ENCODE peak calls at places on chromosomes 6 and 20, in nine cellular contexts. One of them, this sample, is unnamed.

GRCh38 chr6:17418281-17419188 is 25.1 kb downstream of the CAP2 start:
- ATAC-seq in left lung: no peak
- ATAC-seq in DND-41: no peak
- ATAC-seq in Right ventricle myocardium superior: peak; percentile 79
- ATAC-seq in left cardiac atrium: peak; percentile 81
- ATAC-seq in activated CD4-positive, CD25-positive, alpha-beta regulatory T cell treated with anti-CD3 and anti-CD28 coated beads, Interleukin-2, amount 50 U/mL, for 24 hours: no peak
- ATAC-seq in stimulated activated effector memory CD8-positive, alpha-beta T cell treated with anti-CD3 and anti-CD28 coated beads, Interleukin-12 subunit alpha, Interleukin-12 subunit beta, amount 100 ng/mL, for 72 hours: no peak
- ATAC-seq in heart right ventricle: peak; percentile 80
- ATAC-seq in upper lobe of left lung: peak; percentile 32
- ATAC-seq in this sample: no peak

GRCh38 chr20:47665221-47665991 is 119.9 kb downstream of the SULF2 start:
- ATAC-seq in left lung: no peak
- ATAC-seq in DND-41: no peak
- ATAC-seq in Right ventricle myocardium superior: no peak
- ATAC-seq in left cardiac atrium: no peak
- ATAC-seq in activated CD4-positive, CD25-positive, alpha-beta regulatory T cell treated with anti-CD3 and anti-CD28 coated beads, Interleukin-2, amount 50 U/mL, for 24 hours: no peak
- ATAC-seq in stimulated activated effector memory CD8-positive, alpha-beta T cell treated with anti-CD3 and anti-CD28 coated beads, Interleukin-12 subunit alpha, Interleukin-12 subunit beta, amount 100 ng/mL, for 72 hours: no peak
- ATAC-seq in heart right ventricle: no peak
- ATAC-seq in upper lobe of left lung: no peak
- ATAC-seq in this sample: no peak

GRCh38 chr6:21451546-21452013 is 142.0 kb upstream of the SOX4 start:
- ATAC-seq in left lung: no peak
- ATAC-seq in DND-41: no peak
- ATAC-seq in Right ventricle myocardium superior: no peak
- ATAC-seq in left cardiac atrium: no peak
- ATAC-seq in activated CD4-positive, CD25-positive, alpha-beta regulatory T cell treated with anti-CD3 and anti-CD28 coated beads, Interleukin-2, amount 50 U/mL, for 24 hours: no peak
- ATAC-seq in stimulated activated effector memory CD8-positive, alpha-beta T cell treated with anti-CD3 and anti-CD28 coated beads, Interleukin-12 subunit alpha, Interleukin-12 subunit beta, amount 100 ng/mL, for 72 hours: no peak
- ATAC-seq in heart right ventricle: no peak
- ATAC-seq in upper lobe of left lung: no peak
- ATAC-seq in this sample: no peak

GRCh38 chr6:46626228-46626909 is 26.2 kb downstream of the CYP39A1 start:
- ATAC-seq in left lung: peak; percentile 81
- ATAC-seq in DND-41: no peak
- ATAC-seq in Right ventricle myocardium superior: peak; percentile 68
- ATAC-seq in left cardiac atrium: peak; percentile 56
- ATAC-seq in activated CD4-positive, CD25-positive, alpha-beta regulatory T cell treated with anti-CD3 and anti-CD28 coated beads, Interleukin-2, amount 50 U/mL, for 24 hours: peak; percentile 46
- ATAC-seq in stimulated activated effector memory CD8-positive, alpha-beta T cell treated with anti-CD3 and anti-CD28 coated beads, Interleukin-12 subunit alpha, Interleukin-12 subunit beta, amount 100 ng/mL, for 72 hours: peak; percentile 47
- ATAC-seq in heart right ventricle: peak; percentile 56
- ATAC-seq in upper lobe of left lung: peak; percentile 75
- ATAC-seq in this sample: no peak

GRCh38 chr6:33854572-33855030 is 50.8 kb upstream of the MLN start:
- ATAC-seq in left lung: no peak
- ATAC-seq in DND-41: no peak
- ATAC-seq in Right ventricle myocardium superior: no peak
- ATAC-seq in left cardiac atrium: no peak
- ATAC-seq in activated CD4-positive, CD25-positive, alpha-beta regulatory T cell treated with anti-CD3 and anti-CD28 coated beads, Interleukin-2, amount 50 U/mL, for 24 hours: no peak
- ATAC-seq in stimulated activated effector memory CD8-positive, alpha-beta T cell treated with anti-CD3 and anti-CD28 coated beads, Interleukin-12 subunit alpha, Interleukin-12 subunit beta, amount 100 ng/mL, for 72 hours: no peak
- ATAC-seq in heart right ventricle: no peak
- ATAC-seq in upper lobe of left lung: no peak
- ATAC-seq in this sample: no peak

GRCh38 chr6:17101422-17102257 is at the start of gene STMND1:
- ATAC-seq in left lung: peak; percentile 74
- ATAC-seq in DND-41: no peak
- ATAC-seq in Right ventricle myocardium superior: peak; percentile 64
- ATAC-seq in left cardiac atrium: peak; percentile 64
- ATAC-seq in activated CD4-positive, CD25-positive, alpha-beta regulatory T cell treated with anti-CD3 and anti-CD28 coated beads, Interleukin-2, amount 50 U/mL, for 24 hours: peak; percentile 32
- ATAC-seq in stimulated activated effector memory CD8-positive, alpha-beta T cell treated with anti-CD3 and anti-CD28 coated beads, Interleukin-12 subunit alpha, Interleukin-12 subunit beta, amount 100 ng/mL, for 72 hours: peak; percentile 43
- ATAC-seq in heart right ventricle: peak; percentile 54
- ATAC-seq in upper lobe of left lung: peak; percentile 65
- ATAC-seq in this sample: peak; percentile 66

GRCh38 chr20:35307666-35308653 is 15.7 kb upstream of the FAM83C start:
- ATAC-seq in left lung: no peak
- ATAC-seq in DND-41: no peak
- ATAC-seq in Right ventricle myocardium superior: peak; percentile 81
- ATAC-seq in left cardiac atrium: peak; percentile 40
- ATAC-seq in activated CD4-positive, CD25-positive, alpha-beta regulatory T cell treated with anti-CD3 and anti-CD28 coated beads, Interleukin-2, amount 50 U/mL, for 24 hours: no peak
- ATAC-seq in stimulated activated effector memory CD8-positive, alpha-beta T cell treated with anti-CD3 and anti-CD28 coated beads, Interleukin-12 subunit alpha, Interleukin-12 subunit beta, amount 100 ng/mL, for 72 hours: no peak
- ATAC-seq in heart right ventricle: peak; percentile 82
- ATAC-seq in upper lobe of left lung: no peak
- ATAC-seq in this sample: no peak

GRCh38 chr20:38135641-38136420 is 29.2 kb downstream of the TGM2 start:
- ATAC-seq in left lung: no peak
- ATAC-seq in DND-41: no peak
- ATAC-seq in Right ventricle myocardium superior: peak; percentile 3
- ATAC-seq in left cardiac atrium: peak; percentile 8
- ATAC-seq in activated CD4-positive, CD25-positive, alpha-beta regulatory T cell treated with anti-CD3 and anti-CD28 coated beads, Interleukin-2, amount 50 U/mL, for 24 hours: no peak
- ATAC-seq in stimulated activated effector memory CD8-positive, alpha-beta T cell treated with anti-CD3 and anti-CD28 coated beads, Interleukin-12 subunit alpha, Interleukin-12 subunit beta, amount 100 ng/mL, for 72 hours: no peak
- ATAC-seq in heart right ventricle: peak; percentile 10
- ATAC-seq in upper lobe of left lung: no peak
- ATAC-seq in this sample: peak; percentile 9

GRCh38 chr6:87754828-87755227 is 52.8 kb upstream of the AKIRIN2 start:
- ATAC-seq in left lung: no peak
- ATAC-seq in DND-41: no peak
- ATAC-seq in Right ventricle myocardium superior: no peak
- ATAC-seq in left cardiac atrium: no peak
- ATAC-seq in activated CD4-positive, CD25-positive, alpha-beta regulatory T cell treated with anti-CD3 and anti-CD28 coated beads, Interleukin-2, amount 50 U/mL, for 24 hours: no peak
- ATAC-seq in stimulated activated effector memory CD8-positive, alpha-beta T cell treated with anti-CD3 and anti-CD28 coated beads, Interleukin-12 subunit alpha, Interleukin-12 subunit beta, amount 100 ng/mL, for 72 hours: no peak
- ATAC-seq in heart right ventricle: no peak
- ATAC-seq in upper lobe of left lung: no peak
- ATAC-seq in this sample: peak; percentile 70

GRCh38 chr6:4637691-4638433 is 138.3 kb upstream of the CDYL start:
- ATAC-seq in left lung: peak; percentile 56
- ATAC-seq in DND-41: no peak
- ATAC-seq in Right ventricle myocardium superior: no peak
- ATAC-seq in left cardiac atrium: no peak
- ATAC-seq in activated CD4-positive, CD25-positive, alpha-beta regulatory T cell treated with anti-CD3 and anti-CD28 coated beads, Interleukin-2, amount 50 U/mL, for 24 hours: peak; percentile 96
- ATAC-seq in stimulated activated effector memory CD8-positive, alpha-beta T cell treated with anti-CD3 and anti-CD28 coated beads, Interleukin-12 subunit alpha, Interleukin-12 subunit beta, amount 100 ng/mL, for 72 hours: peak; percentile 99
- ATAC-seq in heart right ventricle: no peak
- ATAC-seq in upper lobe of left lung: no peak
- ATAC-seq in this sample: peak; percentile 95

GRCh38 chr6:53795702-53796450 is 1.1 kb downstream of the LRRC1 start:
- ATAC-seq in left lung: peak; percentile 22
- ATAC-seq in DND-41: no peak
- ATAC-seq in Right ventricle myocardium superior: peak; percentile 28
- ATAC-seq in left cardiac atrium: peak; percentile 25
- ATAC-seq in activated CD4-positive, CD25-positive, alpha-beta regulatory T cell treated with anti-CD3 and anti-CD28 coated beads, Interleukin-2, amount 50 U/mL, for 24 hours: no peak
- ATAC-seq in stimulated activated effector memory CD8-positive, alpha-beta T cell treated with anti-CD3 and anti-CD28 coated beads, Interleukin-12 subunit alpha, Interleukin-12 subunit beta, amount 100 ng/mL, for 72 hours: no peak
- ATAC-seq in heart right ventricle: peak; percentile 45
- ATAC-seq in upper lobe of left lung: peak; percentile 7
- ATAC-seq in this sample: no peak

GRCh38 chr6:30600576-30600975 is 16.5 kb downstream of the PPP1R10 start:
- ATAC-seq in left lung: no peak
- ATAC-seq in DND-41: no peak
- ATAC-seq in Right ventricle myocardium superior: peak; percentile 13
- ATAC-seq in left cardiac atrium: no peak
- ATAC-seq in activated CD4-positive, CD25-positive, alpha-beta regulatory T cell treated with anti-CD3 and anti-CD28 coated beads, Interleukin-2, amount 50 U/mL, for 24 hours: no peak
- ATAC-seq in stimulated activated effector memory CD8-positive, alpha-beta T cell treated with anti-CD3 and anti-CD28 coated beads, Interleukin-12 subunit alpha, Interleukin-12 subunit beta, amount 100 ng/mL, for 72 hours: no peak
- ATAC-seq in heart right ventricle: peak; percentile 10
- ATAC-seq in upper lobe of left lung: no peak
- ATAC-seq in this sample: no peak

GRCh38 chr6:106373502-106374239 is 13.2 kb downstream of the CRYBG1 start:
- ATAC-seq in left lung: no peak
- ATAC-seq in DND-41: no peak
- ATAC-seq in Right ventricle myocardium superior: no peak
- ATAC-seq in left cardiac atrium: no peak
- ATAC-seq in activated CD4-positive, CD25-positive, alpha-beta regulatory T cell treated with anti-CD3 and anti-CD28 coated beads, Interleukin-2, amount 50 U/mL, for 24 hours: peak; percentile 70
- ATAC-seq in stimulated activated effector memory CD8-positive, alpha-beta T cell treated with anti-CD3 and anti-CD28 coated beads, Interleukin-12 subunit alpha, Interleukin-12 subunit beta, amount 100 ng/mL, for 72 hours: peak; percentile 56
- ATAC-seq in heart right ventricle: no peak
- ATAC-seq in upper lobe of left lung: no peak
- ATAC-seq in this sample: no peak